ENCODE peak calls at places on chromosomes 12 and 14, in four cellular contexts. E is IMR-90, J is mesendoderm, A is H1. M is an unnamed sample.

GRCh38 chr12:117903441-117903840 is 65.3 kb downstream of the KSR2 start:
- DNase-seq in A (no peak), J (no peak), E (no peak), M (no peak)

GRCh38 chr14:63563370-63564026 is 20.3 kb upstream of the PPP2R5E start:
- DNase-seq in A (no peak), J (peak), E (peak), M (no peak)

GRCh38 chr14:40336846-40337245 is 904.6 kb upstream of the FBXO33 start:
- DNase-seq in E (no peak), A (no peak), J (no peak), M (no peak)

GRCh38 chr14:53458368-53458814 is 305.3 kb upstream of the DDHD1 start:
- DNase-seq in E (peak), J (peak), A (no peak), M (no peak)

GRCh38 chr12:93050026-93050747 is 121.1 kb upstream of the EEA1 start:
- DNase-seq in J (peak), E (peak), A (no peak), M (no peak)

GRCh38 chr12:63163542-63163941 is 12.5 kb upstream of the AVPR1A start:
- DNase-seq in A (no peak), J (no peak), E (no peak), M (no peak)

GRCh38 chr12:89309452-89309802 is 42.9 kb downstream of the DUSP6 start:
- DNase-seq in E (no peak), A (no peak), J (no peak), M (no peak)

GRCh38 chr14:105863296-105864108 is 337.1 kb downstream of the TMEM121 start:
- DNase-seq in E (no peak), A (no peak), J (no peak), M (peak)

GRCh38 chr14:101230161-101230850 is 326.8 kb upstream of the RTL1 start:
- DNase-seq in E (no peak), J (peak), A (no peak), M (peak)

GRCh38 chr14:59252772-59253500 is 64.5 kb downstream of the DAAM1 start:
- DNase-seq in A (no peak), E (no peak), J (no peak), M (no peak)

GRCh38 chr12:115873416-115874082 is 403.9 kb downstream of the MED13L start:
- DNase-seq in J (no peak), E (no peak), A (no peak), M (no peak)

GRCh38 chr14:65879218-65880009 is 466.9 kb downstream of the FUT8 start:
- DNase-seq in A (no peak), J (no peak), E (peak), M (no peak)

GRCh38 chr12:6768385-6769002 is 2.3 kb downstream of the PTMS start:
- DNase-seq in A (no peak), E (peak), J (no peak), M (no peak)

GRCh38 chr12:6770600-6770999 is 1.7 kb upstream of the LAG3 start:
- DNase-seq in A (no peak), J (no peak), E (no peak), M (no peak)

GRCh38 chr12:6769003-6769389 is 2.8 kb downstream of the PTMS start:
- DNase-seq in A (no peak), J (peak), E (peak), M (peak)

GRCh38 chr12:6770094-6770493 is 2.2 kb upstream of the LAG3 start:
- DNase-seq in J (no peak), E (no peak), A (no peak), M (no peak)

GRCh38 chr12:6769681-6770080 is 2.6 kb upstream of the LAG3 start:
- DNase-seq in J (no peak), A (no peak), E (no peak), M (no peak)
- H3K18ac ChIP-seq in J (no peak), A (no peak), E (no peak), M (no peak)

DNA sequence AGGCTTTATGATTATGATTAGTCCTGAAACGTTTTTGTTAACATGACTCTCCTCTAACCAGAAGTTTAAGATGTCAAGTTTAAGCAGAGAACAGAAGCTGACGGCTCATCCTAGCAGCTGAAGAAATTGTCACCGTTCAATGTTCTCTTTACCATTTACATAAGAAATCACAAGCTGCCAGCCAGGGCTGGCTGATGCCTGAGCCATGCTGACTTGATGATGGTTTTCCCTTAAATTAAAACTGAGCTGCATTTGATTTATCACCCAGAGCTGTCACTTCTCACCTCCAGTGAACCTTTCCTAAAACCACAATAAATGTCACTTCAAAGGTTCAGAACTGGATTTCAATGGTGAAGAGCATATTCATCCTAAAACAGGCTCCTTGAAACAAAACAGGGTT is 153.6 kb downstream of the KTN1 start:
- DNase-seq in A (no peak), E (no peak), J (no peak), M (no peak)
- H3K56ac ChIP-seq in A (no peak), E (no peak), J (no peak), M (no peak)

GRCh38 chr12:52910248-52910883 is 5.5 kb upstream of the KRT8 start:
- DNase-seq in J (no peak), A (no peak), E (no peak), M (peak)
- H3K18ac ChIP-seq in J (peak), A (no peak), E (no peak), M (no peak)

GRCh38 chr12:12365442-12365802 is 8.5 kb downstream of the BORCS5 start:
- DNase-seq in E (no peak), A (no peak), J (no peak), M (no peak)
- H3K56ac ChIP-seq in E (no peak), A (no peak), J (no peak), M (no peak)